ENCODE peak calls at places on chromosomes 12 and 14, in nine cellular contexts. One of them, this sample, is unnamed.

GRCh38 chr12:17456486-17456885 is 633.5 kb downstream of the RERGL start:
- DNase-seq in HCT116: no peak
- DNase-seq in A549: no peak
- DNase-seq in Panc1: no peak
- DNase-seq in HL-60: no peak
- DNase-seq in GM23338: no peak
- DNase-seq in HepG2: no peak
- DNase-seq in GM12878: no peak
- DNase-seq in SK-N-SH: no peak
- DNase-seq in this sample: no peak

GRCh38 chr14:103057372-103058208 is at the start of gene CDC42BPB:
- DNase-seq in HCT116: peak
- DNase-seq in A549: peak
- DNase-seq in Panc1: no peak
- DNase-seq in HL-60: no peak
- DNase-seq in GM23338: peak
- DNase-seq in HepG2: peak
- DNase-seq in GM12878: no peak
- DNase-seq in SK-N-SH: peak
- DNase-seq in this sample: peak

GRCh38 chr12:124827588-124828184 is 36.0 kb downstream of the SCARB1 start:
- DNase-seq in HCT116: no peak
- DNase-seq in A549: peak
- DNase-seq in Panc1: no peak
- DNase-seq in HL-60: no peak
- DNase-seq in GM23338: no peak
- DNase-seq in HepG2: no peak
- DNase-seq in GM12878: peak
- DNase-seq in SK-N-SH: no peak
- DNase-seq in this sample: no peak

GRCh38 chr12:120207227-120207626 is 6.3 kb upstream of the RPLP0 start:
- DNase-seq in HCT116: no peak
- DNase-seq in A549: no peak
- DNase-seq in Panc1: no peak
- DNase-seq in HL-60: no peak
- DNase-seq in GM23338: no peak
- DNase-seq in HepG2: no peak
- DNase-seq in GM12878: no peak
- DNase-seq in SK-N-SH: no peak
- DNase-seq in this sample: no peak

GRCh38 chr12:26830783-26831601 is 2.0 kb downstream of the ITPR2 start:
- DNase-seq in HCT116: no peak
- DNase-seq in A549: no peak
- DNase-seq in Panc1: no peak
- DNase-seq in HL-60: peak
- DNase-seq in GM23338: peak
- DNase-seq in HepG2: no peak
- DNase-seq in GM12878: no peak
- DNase-seq in SK-N-SH: no peak
- DNase-seq in this sample: no peak

GRCh38 chr12:16421806-16422205 is 74.4 kb downstream of the MGST1 start:
- DNase-seq in HCT116: no peak
- DNase-seq in A549: no peak
- DNase-seq in Panc1: no peak
- DNase-seq in HL-60: no peak
- DNase-seq in GM23338: no peak
- DNase-seq in HepG2: no peak
- DNase-seq in GM12878: no peak
- DNase-seq in SK-N-SH: no peak
- DNase-seq in this sample: no peak

GRCh38 chr14:54253195-54253947 is 143.4 kb upstream of the CDKN3 start:
- DNase-seq in HCT116: peak
- DNase-seq in A549: peak
- DNase-seq in Panc1: peak
- DNase-seq in HL-60: no peak
- DNase-seq in GM23338: no peak
- DNase-seq in HepG2: peak
- DNase-seq in GM12878: no peak
- DNase-seq in SK-N-SH: no peak
- DNase-seq in this sample: no peak

GRCh38 chr14:53047302-53047701 is 96.5 kb upstream of the FERMT2 start:
- DNase-seq in HCT116: no peak
- DNase-seq in A549: no peak
- DNase-seq in Panc1: no peak
- DNase-seq in HL-60: no peak
- DNase-seq in GM23338: no peak
- DNase-seq in HepG2: no peak
- DNase-seq in GM12878: no peak
- DNase-seq in SK-N-SH: no peak
- DNase-seq in this sample: no peak

GRCh38 chr12:19220861-19221466 is 91.4 kb downstream of the PLEKHA5 start:
- DNase-seq in HCT116: no peak
- DNase-seq in A549: no peak
- DNase-seq in Panc1: no peak
- DNase-seq in HL-60: no peak
- DNase-seq in GM23338: no peak
- DNase-seq in HepG2: no peak
- DNase-seq in GM12878: no peak
- DNase-seq in SK-N-SH: no peak
- DNase-seq in this sample: no peak

DNA sequence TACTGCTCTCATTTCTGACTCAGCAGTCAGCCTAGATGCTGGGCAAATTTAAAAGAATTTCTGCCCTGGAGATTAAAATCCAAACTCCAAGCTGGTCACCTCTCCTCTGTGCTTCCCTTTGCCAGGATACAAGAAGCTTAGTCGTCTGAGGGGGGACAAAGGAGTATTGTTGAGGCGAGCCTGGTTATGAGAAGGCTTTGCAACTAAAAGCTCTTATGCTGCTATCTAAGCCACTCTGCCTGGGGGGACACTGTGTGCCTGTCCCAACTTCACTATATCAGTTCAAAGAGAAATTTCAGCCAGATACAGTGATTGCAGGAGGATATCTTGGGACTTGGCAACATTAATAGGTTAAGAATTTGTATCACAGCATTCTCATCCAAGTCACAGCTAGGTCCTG is 10.8 kb upstream of the PLEKHH1 start:
- DNase-seq in HCT116: no peak
- DNase-seq in A549: no peak
- DNase-seq in Panc1: no peak
- DNase-seq in HL-60: no peak
- DNase-seq in GM23338: no peak
- DNase-seq in HepG2: no peak
- DNase-seq in GM12878: no peak
- DNase-seq in SK-N-SH: no peak
- DNase-seq in this sample: no peak
- TF ChIP-seq REST in HCT116: no peak
- TF ChIP-seq REST in A549: no peak
- TF ChIP-seq REST in Panc1: no peak
- TF ChIP-seq REST in HL-60: no peak
- TF ChIP-seq REST in GM23338: no peak
- TF ChIP-seq REST in HepG2: no peak
- TF ChIP-seq REST in GM12878: no peak
- TF ChIP-seq REST in SK-N-SH: no peak
- TF ChIP-seq REST in this sample: no peak

GRCh38 chr12:78970041-78970440 is 105.5 kb downstream of the SYT1 start:
- DNase-seq in HCT116: no peak
- DNase-seq in A549: no peak
- DNase-seq in Panc1: no peak
- DNase-seq in HL-60: no peak
- DNase-seq in GM23338: no peak
- DNase-seq in HepG2: no peak
- DNase-seq in GM12878: no peak
- DNase-seq in SK-N-SH: no peak
- DNase-seq in this sample: no peak
- TF ChIP-seq REST in HCT116: no peak
- TF ChIP-seq REST in A549: no peak
- TF ChIP-seq REST in Panc1: no peak
- TF ChIP-seq REST in HL-60: no peak
- TF ChIP-seq REST in GM23338: no peak
- TF ChIP-seq REST in HepG2: no peak
- TF ChIP-seq REST in GM12878: no peak
- TF ChIP-seq REST in SK-N-SH: no peak
- TF ChIP-seq REST in this sample: no peak

DNA sequence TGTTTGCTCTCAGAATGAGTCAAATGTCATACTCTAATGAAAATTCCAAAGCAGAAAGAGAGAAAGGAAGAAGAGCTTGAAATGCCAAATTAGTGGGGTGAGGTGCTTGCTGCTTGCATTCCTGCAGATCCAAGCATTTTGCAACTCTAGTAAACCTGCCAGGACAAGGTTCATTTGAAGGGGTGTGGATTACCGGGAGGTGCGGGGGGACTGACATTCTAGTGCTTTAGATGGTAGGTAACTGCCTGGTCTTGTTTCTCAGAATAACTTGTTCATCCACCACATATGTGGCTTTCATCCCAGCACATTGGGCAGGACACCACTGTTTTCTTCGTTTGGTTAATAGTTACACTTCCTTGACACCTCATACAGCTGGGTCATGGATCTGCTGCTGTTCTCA is 144.4 kb downstream of the AKAP6 start:
- DNase-seq in HCT116: no peak
- DNase-seq in A549: peak
- DNase-seq in Panc1: no peak
- DNase-seq in HL-60: no peak
- DNase-seq in GM23338: peak
- DNase-seq in HepG2: peak
- DNase-seq in GM12878: no peak
- DNase-seq in SK-N-SH: no peak
- DNase-seq in this sample: no peak
- TF ChIP-seq REST in HCT116: no peak
- TF ChIP-seq REST in A549: no peak
- TF ChIP-seq REST in Panc1: no peak
- TF ChIP-seq REST in HL-60: no peak
- TF ChIP-seq REST in GM23338: no peak
- TF ChIP-seq REST in HepG2: no peak
- TF ChIP-seq REST in GM12878: no peak
- TF ChIP-seq REST in SK-N-SH: no peak
- TF ChIP-seq REST in this sample: no peak

DNA sequence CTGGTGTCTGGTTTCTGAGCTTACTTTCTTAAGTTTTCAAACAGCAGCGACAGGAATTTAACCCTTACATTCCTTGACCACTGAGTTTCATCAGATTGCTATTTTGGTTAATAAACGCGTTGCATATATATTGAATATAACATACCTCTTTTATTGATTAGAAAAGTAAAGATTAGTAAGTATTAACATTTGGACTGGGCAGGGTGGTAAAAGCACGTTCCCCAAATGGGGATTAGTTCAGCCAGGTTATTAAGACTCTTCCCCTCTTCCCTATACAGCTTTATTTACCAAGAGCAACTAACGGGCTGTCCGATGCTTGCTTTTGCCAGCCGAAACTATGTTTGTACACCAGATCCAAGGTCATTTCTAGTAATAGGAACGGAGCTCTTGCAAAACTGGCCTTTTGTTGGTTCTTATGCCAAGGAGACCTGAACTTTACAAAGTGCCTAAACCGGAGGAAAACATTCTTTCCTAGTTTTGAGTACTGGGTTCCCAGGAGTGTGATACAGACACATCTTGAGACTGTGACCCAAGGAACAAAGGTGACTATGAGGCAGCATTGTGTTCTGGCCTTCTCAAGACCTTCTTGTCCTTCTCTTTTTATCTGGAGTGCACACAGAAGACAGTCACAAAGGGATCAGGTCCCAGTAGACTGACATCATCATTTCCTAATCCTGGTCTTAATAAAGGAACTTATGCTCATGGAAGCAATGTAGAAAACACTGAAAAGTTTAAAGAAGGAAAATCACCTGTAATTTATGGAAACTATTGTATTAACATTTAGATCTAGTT is 2.6 kb downstream of the GLRX5 start:
- DNase-seq in HCT116: no peak
- DNase-seq in A549: no peak
- DNase-seq in Panc1: no peak
- DNase-seq in HL-60: no peak
- DNase-seq in GM23338: no peak
- DNase-seq in HepG2: peak
- DNase-seq in GM12878: no peak
- DNase-seq in SK-N-SH: no peak
- DNase-seq in this sample: no peak
- TF ChIP-seq REST in HCT116: no peak
- TF ChIP-seq REST in A549: no peak
- TF ChIP-seq REST in Panc1: no peak
- TF ChIP-seq REST in HL-60: no peak
- TF ChIP-seq REST in GM23338: no peak
- TF ChIP-seq REST in HepG2: no peak
- TF ChIP-seq REST in GM12878: no peak
- TF ChIP-seq REST in SK-N-SH: no peak
- TF ChIP-seq REST in this sample: no peak

DNA sequence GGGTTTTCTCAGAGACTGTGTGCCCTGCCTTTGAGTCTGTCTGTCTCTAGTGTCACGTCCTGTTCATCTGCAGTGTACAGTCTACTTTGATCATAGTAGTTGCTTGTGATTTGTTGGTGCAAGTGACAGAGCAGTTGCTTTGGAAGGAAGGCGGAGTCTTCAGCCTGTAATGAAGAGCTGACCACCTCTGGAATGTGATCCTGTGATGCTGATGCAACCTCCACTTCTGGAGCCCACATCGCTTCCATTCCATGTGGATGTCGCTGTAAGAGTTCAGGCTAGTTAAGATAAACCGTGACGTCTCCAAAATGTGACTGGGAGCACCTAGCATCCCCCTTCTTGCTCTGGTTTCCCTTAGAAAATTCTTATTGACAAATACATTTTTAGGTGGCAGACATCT is 51.8 kb downstream of the PELI2 start:
- DNase-seq in HCT116: no peak
- DNase-seq in A549: no peak
- DNase-seq in Panc1: no peak
- DNase-seq in HL-60: no peak
- DNase-seq in GM23338: no peak
- DNase-seq in HepG2: no peak
- DNase-seq in GM12878: no peak
- DNase-seq in SK-N-SH: no peak
- DNase-seq in this sample: no peak
- TF ChIP-seq REST in HCT116: no peak
- TF ChIP-seq REST in A549: no peak
- TF ChIP-seq REST in Panc1: no peak
- TF ChIP-seq REST in HL-60: no peak
- TF ChIP-seq REST in GM23338: no peak
- TF ChIP-seq REST in HepG2: no peak
- TF ChIP-seq REST in GM12878: no peak
- TF ChIP-seq REST in SK-N-SH: no peak
- TF ChIP-seq REST in this sample: no peak